ENCODE peak calls at places on chromosomes 6 and 20, in ten cellular contexts. G is activated CD4-positive, CD25-positive, alpha-beta regulatory T cell; K is KBM-7; X is MM.1S; E is effector CD8-positive, alpha-beta T cell; C is esophagus muscularis mucosa; Y is AG09309; L is hypothalamus; V is Panc1; P is RCC 7860. H is an unnamed sample.
A peak's percentile ranks its signal among the peaks of the same experiment; 100 is the strongest.

GRCh38 chr20:34023937-34024732 is 30.4 kb downstream of the RALY start:
- DNase-seq in P (no peak), X (no peak), Y (no peak), V (no peak), L (no peak), K (no peak), G (no peak), C (no peak), E (no peak), H (no peak)

GRCh38 chr6:2861071-2861821 is 19.6 kb upstream of the SERPINB1 start:
- DNase-seq in G (no peak), Y (no peak), C (peak; percentile 77), V (no peak), L (no peak), E (no peak), P (no peak), X (no peak), K (no peak), H (no peak)

GRCh38 chr6:101700655-101701054 is 307.1 kb downstream of the GRIK2 start:
- DNase-seq in V (no peak), G (no peak), L (no peak), X (no peak), E (no peak), C (no peak), Y (no peak), K (no peak), P (no peak), H (no peak)

GRCh38 chr6:113936093-113936934 is 34.6 kb downstream of the HDAC2 start:
- DNase-seq in L (no peak), P (peak; percentile 54), K (peak; percentile 85), G (no peak), V (peak; percentile 69), Y (peak; percentile 24), E (no peak), C (no peak), X (peak; percentile 45), H (peak; percentile 32)

GRCh38 chr6:46781478-46782378 is 11.5 kb upstream of the MEP1A start:
- DNase-seq in L (no peak), E (no peak), C (no peak), V (peak; percentile 24), G (no peak), P (peak; percentile 29), Y (peak; percentile 20), X (peak; percentile 63), K (peak; percentile 76), H (peak; percentile 25)

GRCh38 chr6:40398034-40398679 is 189.0 kb downstream of the LRFN2 start:
- DNase-seq in P (no peak), G (no peak), L (no peak), E (no peak), X (no peak), C (no peak), Y (no peak), V (no peak), K (no peak), H (no peak)

GRCh38 chr6:161066511-161066910 is 74.9 kb downstream of the MAP3K4 start:
- DNase-seq in C (no peak), Y (peak; percentile 5), X (no peak), E (no peak), L (no peak), V (no peak), K (no peak), P (no peak), G (no peak), H (no peak)

GRCh38 chr20:20237093-20237959 is 130.6 kb upstream of the INSM1 start:
- DNase-seq in V (peak; percentile 24), K (peak; percentile 62), X (peak; percentile 69), P (no peak), Y (no peak), E (no peak), C (peak; percentile 91), G (no peak), L (no peak), H (peak; percentile 9)

GRCh38 chr6:158337332-158337731 is 25.1 kb downstream of the TULP4 start:
- DNase-seq in G (no peak), X (no peak), L (no peak), P (no peak), Y (no peak), V (no peak), E (no peak), K (no peak), C (peak; percentile 62), H (no peak)

GRCh38 chr6:148265058-148265457 is 77.6 kb upstream of the SASH1 start:
- DNase-seq in C (no peak), X (no peak), K (no peak), L (no peak), V (no peak), G (no peak), P (no peak), Y (no peak), E (no peak), H (no peak)

GRCh38 chr6:154448448-154449096 is 61.9 kb downstream of the CNKSR3 start:
- DNase-seq in E (no peak), L (no peak), Y (peak; percentile 52), P (no peak), V (no peak), G (no peak), X (no peak), C (no peak), K (no peak), H (no peak)

GRCh38 chr6:108453601-108454157 is 107.0 kb upstream of the FOXO3 start:
- DNase-seq in E (no peak), G (no peak), K (peak; percentile 53), L (no peak), V (no peak), X (peak; percentile 85), P (no peak), Y (no peak), C (no peak), H (no peak)

GRCh38 chr6:113414511-113414910 is 442.6 kb upstream of the MARCKS start:
- DNase-seq in P (peak; percentile 69), G (no peak), E (no peak), L (no peak), X (no peak), Y (peak; percentile 65), C (no peak), K (peak; percentile 1), V (peak; percentile 51), H (no peak)

GRCh38 chr6:157942351-157942750 is 39.3 kb upstream of the SYNJ2 start:
- DNase-seq in P (no peak), E (no peak), X (no peak), G (no peak), C (peak; percentile 37), V (no peak), L (no peak), Y (no peak), K (no peak), H (no peak)

GRCh38 chr6:108707328-108707976 is 140.8 kb upstream of the ARMC2 start:
- DNase-seq in E (no peak), K (no peak), G (no peak), L (no peak), Y (no peak), P (no peak), V (no peak), X (no peak), C (no peak), H (no peak)

GRCh38 chr6:151112130-151112529 is 127.6 kb upstream of the AKAP12 start:
- DNase-seq in Y (no peak), K (no peak), V (no peak), L (no peak), G (no peak), C (no peak), E (no peak), P (no peak), X (no peak), H (no peak)

GRCh38 chr6:90689172-90689571 is 102.3 kb upstream of the MAP3K7 start:
- DNase-seq in V (no peak), C (no peak), Y (no peak), G (no peak), L (no peak), E (no peak), X (no peak), P (no peak), K (no peak), H (no peak)

GRCh38 chr6:129498950-129499870 is 210.8 kb downstream of the ARHGAP18 start:
- DNase-seq in X (peak; percentile 62), L (no peak), C (no peak), Y (no peak), K (peak; percentile 78), V (peak; percentile 20), P (peak; percentile 29), E (no peak), G (no peak), H (peak; percentile 28)

H was measured in NT2/D1.